ENCODE peak calls at places on chromosomes 2 and 18, in six cellular contexts. V is psoas muscle, A is vagina, H is A673, U is left ventricle myocardium inferior, Y is ascending aorta. X is an unnamed sample.

GRCh38 chr18:63881851-63882250 is 5.7 kb upstream of the SERPINB2 start:
- DNase-seq in V (no peak), Y (no peak), A (no peak), H (peak), U (no peak), X (no peak)

GRCh38 chr2:42045956-42046748 is 1.7 kb upstream of the PKDCC start:
- DNase-seq in V (no peak), H (no peak), U (no peak), Y (no peak), A (no peak), X (no peak)

GRCh38 chr2:75587954-75588587 is 27.3 kb upstream of the EVA1A start:
- DNase-seq in H (peak), U (no peak), Y (no peak), A (no peak), V (no peak), X (no peak)

GRCh38 chr18:11981633-11982366 is 493 bp downstream of the IMPA2 start:
- DNase-seq in V (peak), A (no peak), U (peak), H (no peak), Y (peak), X (peak)

GRCh38 chr2:8193686-8194615 is 487.9 kb upstream of the ID2 start:
- DNase-seq in Y (no peak), H (peak), V (no peak), U (no peak), A (no peak), X (no peak)

GRCh38 chr2:11962707-11963358 is 216.4 kb downstream of the LPIN1 start:
- DNase-seq in A (no peak), U (no peak), Y (no peak), V (no peak), H (no peak), X (no peak)

GRCh38 chr18:7757175-7757574 is 190.1 kb downstream of the PTPRM start:
- DNase-seq in V (no peak), H (no peak), U (no peak), A (no peak), Y (no peak), X (no peak)

GRCh38 chr2:119756837-119757236 is 2.9 kb upstream of the PTPN4 start:
- DNase-seq in Y (peak), U (peak), A (no peak), V (peak), H (no peak), X (peak)

GRCh38 chr2:237435844-237436590 is 22.1 kb upstream of the COL6A3 start:
- DNase-seq in Y (peak), H (no peak), A (no peak), U (no peak), V (no peak), X (no peak)

GRCh38 chr18:63336366-63337099 is 17.0 kb upstream of the BCL2 start:
- DNase-seq in H (peak), A (no peak), Y (no peak), V (no peak), U (no peak), X (no peak)

GRCh38 chr2:118982039-118982438 is 40.0 kb downstream of the MARCO start:
- DNase-seq in Y (no peak), H (no peak), V (no peak), A (peak), U (no peak), X (no peak)

GRCh38 chr2:119234021-119235019 is 10.7 kb downstream of the STEAP3 start:
- DNase-seq in U (no peak), V (no peak), Y (no peak), A (no peak), H (peak), X (peak)

GRCh38 chr18:58554404-58554803 is 74.5 kb downstream of the ALPK2 start:
- DNase-seq in U (no peak), H (no peak), Y (no peak), A (no peak), V (no peak), X (no peak)

GRCh38 chr18:73979742-73980141 is 167.9 kb downstream of the FBXO15 start:
- DNase-seq in V (no peak), U (no peak), H (peak), Y (no peak), A (no peak), X (no peak)

GRCh38 chr2:240269886-240270285 is 129.4 kb upstream of the OTOS start:
- DNase-seq in U (no peak), A (no peak), H (no peak), Y (no peak), V (no peak), X (no peak)

GRCh38 chr2:134405641-134406081 is 151.8 kb downstream of the MGAT5 start:
- DNase-seq in U (no peak), H (no peak), A (no peak), V (no peak), Y (no peak), X (no peak)

GRCh38 chr18:21264651-21265050 is 22.6 kb downstream of the GREB1L start:
- DNase-seq in V (no peak), H (no peak), Y (no peak), U (no peak), A (no peak), X (no peak)

GRCh38 chr2:10573709-10574108 is 116.1 kb downstream of the NOL10 start:
- DNase-seq in Y (no peak), U (no peak), A (no peak), V (no peak), H (no peak), X (no peak)

GRCh38 chr2:217075225-217075802 is 215.4 kb upstream of the TNP1 start:
- DNase-seq in V (peak), U (peak), H (no peak), Y (no peak), A (no peak), X (peak)

GRCh38 chr2:18544171-18544570 is 16.3 kb downstream of the RDH14 start:
- DNase-seq in U (no peak), A (no peak), H (no peak), V (no peak), Y (no peak), X (no peak)

GRCh38 chr2:65885266-65885665 is 452.9 kb upstream of the SPRED2 start:
- DNase-seq in Y (no peak), V (no peak), H (no peak), A (no peak), U (no peak), X (no peak)

GRCh38 chr2:23465982-23466381 is 81.0 kb downstream of the KLHL29 start:
- DNase-seq in V (no peak), U (no peak), H (no peak), A (no peak), Y (no peak), X (no peak)

GRCh38 chr2:100246163-100247145 is 75.8 kb downstream of the LONRF2 start:
- DNase-seq in A (no peak), V (no peak), H (peak), Y (no peak), U (no peak), X (peak)

DNA sequence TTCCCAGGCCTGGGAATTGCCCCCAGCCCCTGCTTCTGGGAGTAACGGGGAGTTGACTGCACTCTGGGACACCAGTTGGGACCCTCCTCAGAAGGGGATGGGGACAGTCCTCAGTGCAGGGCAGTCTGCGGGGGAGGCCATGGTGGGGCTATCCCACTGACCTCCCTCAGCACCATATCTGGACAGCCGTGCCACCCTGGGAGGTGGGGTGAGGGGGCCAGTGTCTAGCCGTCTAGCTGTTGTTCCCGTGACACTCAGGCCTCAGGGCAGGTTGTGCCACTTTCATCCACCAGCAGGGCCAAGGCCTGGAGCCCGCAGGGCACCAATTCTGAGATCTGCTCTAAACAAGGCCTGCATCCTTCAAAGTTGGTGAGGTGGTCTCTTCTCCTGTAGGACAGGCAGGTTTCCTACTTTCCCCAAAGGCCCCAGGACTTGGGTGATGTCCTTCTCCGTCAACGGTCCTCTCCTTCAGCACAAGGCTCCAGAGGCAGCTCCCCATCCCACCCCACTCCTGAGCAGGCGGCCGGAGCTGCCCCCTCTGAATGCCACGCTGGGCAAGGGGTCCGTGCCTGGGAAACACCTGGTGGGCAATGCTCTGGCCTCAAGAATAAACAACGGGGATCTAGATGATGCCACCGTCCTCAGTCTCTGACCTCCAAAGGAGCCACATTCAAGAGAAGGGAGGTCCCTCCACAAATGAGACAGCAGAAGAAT is 43.0 kb upstream of the PTMA start:
- DNase-seq in A (no peak), V (no peak), Y (no peak), H (no peak), U (no peak), X (no peak)
- H3K4me3 ChIP-seq in A (peak), V (peak), Y (peak), H (no peak), U (peak), X (peak)

DNA sequence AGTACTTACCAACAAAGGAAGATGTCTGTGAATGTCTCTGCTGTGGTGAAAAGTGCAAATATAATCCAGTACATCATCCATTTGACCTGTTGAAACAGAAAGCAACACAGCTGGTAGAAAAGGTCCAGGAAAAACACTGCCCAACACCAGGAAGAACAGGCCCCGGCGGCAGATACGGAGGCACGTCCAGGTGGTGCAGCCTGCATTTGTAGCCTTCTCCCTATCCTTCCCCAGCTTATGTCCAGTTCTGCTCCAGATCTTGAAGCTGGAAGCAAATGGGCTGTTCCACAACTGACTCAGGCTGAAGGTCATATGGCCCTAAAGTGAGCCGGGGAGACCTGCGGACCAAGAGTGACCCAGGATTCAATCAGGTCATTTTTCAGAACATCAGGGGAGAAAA is 64.7 kb downstream of the MRPL35 start:
- DNase-seq in A (peak), U (no peak), V (no peak), H (no peak), Y (no peak), X (no peak)
- H3K4me3 ChIP-seq in A (no peak), U (no peak), V (no peak), H (no peak), Y (no peak), X (no peak)

GRCh38 chr2:215540646-215541045 is 104.8 kb upstream of the FN1 start:
- DNase-seq in V (no peak), H (peak), U (no peak), Y (no peak), A (no peak), X (no peak)
- H3K4me3 ChIP-seq in V (no peak), H (no peak), U (no peak), Y (no peak), A (no peak), X (no peak)

DNA sequence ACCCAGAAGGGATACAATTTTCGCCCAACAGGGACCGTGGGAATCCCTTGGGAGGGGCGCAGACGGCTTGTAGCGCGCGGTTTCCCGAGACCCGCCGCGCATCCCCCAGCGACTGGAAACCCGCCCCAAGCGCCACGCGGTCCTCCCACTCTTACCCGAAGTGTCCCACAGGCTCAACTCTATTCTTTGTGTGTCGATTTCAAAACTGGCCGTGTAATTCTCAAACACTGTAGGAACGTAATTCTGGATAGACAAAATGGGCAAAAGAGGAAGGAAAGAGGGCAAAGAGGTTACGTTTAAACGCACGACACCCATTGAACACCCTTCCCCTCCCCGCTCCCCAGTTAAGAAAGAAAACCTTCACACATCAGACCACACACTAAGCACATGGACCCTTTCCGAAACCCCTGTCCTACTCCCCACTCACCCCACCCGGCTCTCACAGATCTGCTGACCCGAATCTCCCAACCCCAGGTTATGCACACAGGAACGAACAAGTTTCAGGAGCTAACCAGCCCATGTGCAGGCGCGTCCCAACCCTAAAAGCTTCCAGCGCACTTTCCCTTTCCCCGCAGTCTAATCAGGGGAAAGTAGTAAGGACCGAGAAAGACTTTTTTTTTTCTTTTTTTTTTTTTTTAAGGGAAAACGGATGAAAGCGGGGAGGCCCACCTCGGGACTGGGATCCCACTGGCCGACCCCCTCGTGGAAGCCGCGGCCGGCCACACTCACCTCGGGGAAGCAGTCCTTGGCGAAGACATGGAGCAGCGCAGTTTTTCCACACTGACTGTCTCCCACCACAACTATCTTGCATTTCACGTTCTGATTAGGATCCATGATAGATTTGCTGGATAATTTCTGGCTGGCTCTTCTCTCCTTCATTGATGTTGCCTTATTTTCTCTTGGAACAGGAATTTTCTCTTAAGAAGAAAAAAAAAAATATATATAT is 655 bp downstream of the RND3 start:
- DNase-seq in H (peak), Y (peak), A (no peak), V (peak), U (no peak), X (no peak)
- H3K4me3 ChIP-seq in H (peak), Y (peak), A (peak), V (peak), U (peak), X (no peak)

GRCh38 chr2:25620077-25620476 is 53.3 kb downstream of the DTNB start:
- DNase-seq in Y (no peak), V (no peak), A (no peak), H (no peak), U (no peak), X (peak)
- H3K4me3 ChIP-seq in Y (no peak), V (no peak), A (no peak), H (no peak), U (no peak), X (no peak)

GRCh38 chr2:173161516-173161915 is 85.9 kb downstream of the MAP3K20 start:
- DNase-seq in Y (no peak), H (no peak), A (no peak), U (no peak), V (no peak), X (no peak)

GRCh38 chr2:173159794-173160463 is 84.3 kb downstream of the MAP3K20 start:
- DNase-seq in U (peak), V (peak), Y (peak), A (no peak), H (peak), X (peak)

GRCh38 chr2:173161040-173161439 is 85.4 kb downstream of the MAP3K20 start:
- DNase-seq in A (no peak), Y (no peak), H (no peak), V (no peak), U (no peak), X (no peak)

GRCh38 chr2:173157894-173158293 is 82.2 kb downstream of the MAP3K20 start:
- DNase-seq in A (no peak), Y (no peak), V (no peak), U (no peak), H (no peak), X (no peak)

DNA sequence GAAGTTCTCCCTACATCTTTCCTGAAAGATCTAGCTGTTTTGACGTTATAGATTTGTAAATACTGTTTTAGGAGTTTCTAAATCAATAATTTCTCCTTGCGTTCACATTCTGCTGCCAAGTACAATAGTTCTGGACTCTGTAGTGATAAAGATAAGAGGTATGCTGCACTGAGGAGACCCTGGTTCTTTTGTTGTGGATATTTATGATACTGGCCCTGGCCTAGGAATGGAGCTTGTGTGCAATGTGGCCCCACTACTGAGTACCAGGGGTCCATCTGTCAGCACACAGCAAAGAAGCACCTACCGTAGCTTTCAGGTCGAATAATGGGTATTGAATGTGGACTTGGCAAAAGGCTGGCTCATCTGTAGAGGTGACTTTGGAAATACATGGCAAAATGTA is 85.0 kb downstream of the MAP3K20 start:
- DNase-seq in H (no peak), V (no peak), U (no peak), Y (no peak), A (no peak), X (no peak)
- H3K4me3 ChIP-seq in H (no peak), V (peak), U (no peak), Y (no peak), A (no peak), X (no peak)

DNA sequence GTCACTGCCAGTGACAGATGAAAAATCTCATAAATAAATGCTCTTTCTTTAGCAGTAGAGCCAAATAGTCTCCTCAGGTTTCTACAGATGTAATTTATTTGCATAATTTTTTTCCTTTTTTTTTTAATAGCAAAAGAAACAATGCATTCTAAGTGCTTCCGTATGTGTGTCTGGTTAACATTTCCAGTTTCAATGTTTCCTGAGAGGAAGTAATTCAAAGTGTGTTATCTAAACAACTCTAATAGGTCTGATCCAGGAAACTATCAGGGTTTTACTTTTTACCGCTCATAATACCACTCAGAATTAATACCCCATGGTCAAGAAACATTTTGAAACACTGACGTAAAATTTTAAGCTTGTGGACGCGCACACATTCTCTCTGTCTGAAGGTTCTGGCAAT is 108.5 kb downstream of the MEP1B start:
- DNase-seq in Y (no peak), U (no peak), V (no peak), H (peak), A (no peak), X (no peak)
- H3K4me3 ChIP-seq in Y (no peak), U (no peak), V (no peak), H (peak), A (no peak), X (no peak)

DNA sequence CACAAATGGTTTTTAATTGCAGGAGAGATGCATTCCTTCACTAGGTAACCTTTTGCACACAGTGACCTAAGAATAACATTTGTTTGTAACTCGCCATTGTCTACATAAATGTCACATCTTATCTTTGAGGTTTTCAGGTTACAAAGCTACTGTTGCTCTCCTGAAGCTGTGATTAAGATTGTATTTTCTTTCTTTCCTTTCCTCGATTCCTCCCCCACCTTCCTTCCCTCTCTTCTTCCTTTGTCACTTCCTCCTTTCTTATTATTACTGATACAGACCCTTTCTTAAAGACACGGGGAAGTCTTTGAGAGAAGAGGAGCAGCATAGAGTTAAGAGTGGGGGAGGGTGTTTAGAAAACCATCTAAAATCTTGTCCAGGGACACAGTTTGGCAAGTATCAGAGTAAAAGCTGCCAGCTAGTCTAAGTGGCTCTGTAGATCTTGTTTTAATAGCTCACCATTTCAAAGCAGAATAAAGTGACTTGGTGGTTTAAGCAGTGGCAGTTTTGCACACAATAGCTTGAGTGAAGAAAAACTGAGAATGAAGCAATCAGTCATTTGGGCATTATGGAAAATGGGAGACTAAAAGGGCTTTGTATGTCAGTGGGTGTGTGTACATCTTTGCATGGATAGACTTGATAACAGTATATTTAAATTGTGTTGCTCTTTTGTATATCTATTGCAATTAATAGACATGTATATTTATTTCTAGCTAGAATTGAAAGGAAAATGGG is 10.9 kb downstream of the CERS6 start:
- DNase-seq in V (no peak), H (no peak), Y (no peak), U (no peak), A (no peak), X (peak)
- H3K4me3 ChIP-seq in V (peak), H (no peak), Y (no peak), U (peak), A (no peak), X (peak)

X was measured in NB4.